ENCODE peak calls at places on chromosomes 5 and 9, in five cellular contexts. N is upper lobe of right lung, M is ELR, U is GM03348, O is SJSA1. P is an unnamed sample.

GRCh38 chr5:56286015-56286992 is 53.2 kb upstream of the ANKRD55 start:
- DNase-seq in N (no peak), U (no peak), M (no peak), O (no peak), P (no peak)

GRCh38 chr5:133869675-133869978 is 98.8 kb downstream of the C5orf15 start:
- DNase-seq in N (peak; percentile 47), O (no peak), M (no peak), U (no peak), P (peak; percentile 21)

GRCh38 chr5:74326571-74327338 is 313.8 kb downstream of the ENC1 start:
- DNase-seq in O (peak; percentile 90), M (peak; percentile 99), N (no peak), U (peak; percentile 78), P (no peak)

GRCh38 chr5:119343766-119344165 is 12.1 kb upstream of the TNFAIP8 start:
- DNase-seq in N (no peak), M (no peak), U (no peak), O (peak; percentile 65), P (no peak)

GRCh38 chr9:120434532-120434931 is 145.4 kb downstream of the CDK5RAP2 start:
- DNase-seq in N (no peak), M (no peak), U (peak; percentile 68), O (no peak), P (peak; percentile 41)

GRCh38 chr5:10479226-10479721 is 37.6 kb downstream of the ROPN1L start:
- DNase-seq in O (peak; percentile 89), U (peak; percentile 88), N (no peak), M (peak; percentile 89), P (no peak)

GRCh38 chr9:127927457-127928231 is 2.9 kb downstream of the PIP5KL1 start:
- DNase-seq in O (no peak), N (peak; percentile 90), U (peak; percentile 41), M (no peak), P (no peak)

GRCh38 chr5:167633114-167633513 is 658.3 kb upstream of the WWC1 start:
- DNase-seq in O (no peak), M (no peak), U (no peak), N (no peak), P (no peak)

GRCh38 chr9:1454980-1455367 is 404.8 kb downstream of the DMRT2 start:
- DNase-seq in M (no peak), U (no peak), O (no peak), N (no peak), P (no peak)

GRCh38 chr5:172800088-172800551 is 29.1 kb upstream of the DUSP1 start:
- DNase-seq in U (peak; percentile 76), N (peak; percentile 93), M (peak; percentile 99), O (peak; percentile 93), P (peak; percentile 37)

GRCh38 chr5:177130211-177131018 is 3.2 kb upstream of the NSD1 start:
- DNase-seq in M (peak; percentile 54), N (peak; percentile 28), O (no peak), U (peak; percentile 41), P (no peak)

GRCh38 chr9:1726993-1727759 is 288.0 kb upstream of the SMARCA2 start:
- DNase-seq in M (peak; percentile 1), N (no peak), O (no peak), U (no peak), P (no peak)

GRCh38 chr5:75844301-75844700 is 127.1 kb upstream of the POC5 start:
- DNase-seq in M (no peak), N (no peak), U (no peak), O (no peak), P (no peak)

GRCh38 chr9:27482709-27483108 is 41.4 kb upstream of the IFNK start:
- DNase-seq in O (no peak), U (no peak), N (no peak), M (no peak), P (no peak)

GRCh38 chr5:65926276-65926761 is at the start of gene ERBIN:
- DNase-seq in U (peak; percentile 87), O (peak; percentile 75), N (peak; percentile 94), M (peak; percentile 90), P (peak; percentile 87)

GRCh38 chr5:142432961-142433360 is 108.1 kb upstream of the SPRY4 start:
- DNase-seq in N (no peak), M (no peak), U (no peak), O (no peak), P (no peak)

GRCh38 chr9:138022121-138022741 is 144.6 kb downstream of the CACNA1B start:
- DNase-seq in O (no peak), N (peak; percentile 61), U (peak; percentile 13), M (no peak), P (peak; percentile 52)

GRCh38 chr5:143588933-143589662 is 185.6 kb upstream of the NR3C1 start:
- DNase-seq in M (no peak), U (no peak), O (no peak), N (no peak), P (no peak)

GRCh38 chr5:134568761-134569725 is 43.6 kb downstream of the JADE2 start:
- DNase-seq in O (no peak), N (peak; percentile 83), U (no peak), M (peak; percentile 35), P (peak; percentile 94)

GRCh38 chr5:8953016-8953415 is 592.9 kb downstream of the SEMA5A start:
- DNase-seq in O (no peak), M (no peak), N (no peak), U (no peak), P (no peak)